ENCODE peak calls at places on chromosomes 4 and X, in five cellular contexts. H, C, J, M and V are unnamed samples.

GRCh38 chr4:113781439-113782040 is 20.0 kb upstream of the CAMK2D start:
- DNase-seq in H (no peak), C (no peak), J (peak; percentile 62), M (no peak), V (no peak)

GRCh38 chr4:26459054-26459755 is 31.1 kb downstream of the CCKAR start:
- DNase-seq in H (no peak), C (no peak), J (peak; percentile 80), M (peak; percentile 28), V (peak; percentile 53)

GRCh38 chr4:174516345-174516744 is 5.9 kb downstream of the HPGD start:
- DNase-seq in H (no peak), C (no peak), J (no peak), M (no peak), V (no peak)

GRCh38 chr4:142706381-142706780 is 139.7 kb downstream of the INPP4B start:
- DNase-seq in H (no peak), C (no peak), J (no peak), M (no peak), V (no peak)

GRCh38 chr4:132180020-132180427 is 969.1 kb upstream of the PCDH10 start:
- DNase-seq in H (no peak), C (no peak), J (peak; percentile 27), M (no peak), V (no peak)

GRCh38 chr4:7831330-7831729 is 108.3 kb downstream of the AFAP1 start:
- DNase-seq in H (no peak), C (peak; percentile 24), J (peak; percentile 70), M (no peak), V (no peak)

GRCh38 chr4:41753942-41754341 is 5.4 kb upstream of the PHOX2B start:
- DNase-seq in H (no peak), C (no peak), J (no peak), M (no peak), V (no peak)

GRCh38 chrX:153746359-153746758 is 17.7 kb upstream of the PLXNB3 start:
- DNase-seq in H (no peak), C (no peak), J (no peak), M (no peak), V (no peak)

GRCh38 chrX:49233176-49233575 is at the start of gene CACNA1F:
- DNase-seq in H (no peak), C (no peak), J (no peak), M (no peak), V (no peak)

GRCh38 chrX:136130931-136131843 is 16.1 kb upstream of the FHL1 start:
- DNase-seq in H (no peak), C (peak; percentile 36), J (peak; percentile 75), M (no peak), V (no peak)

GRCh38 chrX:5086388-5086787 is 1142.3 kb downstream of the NLGN4X start:
- DNase-seq in H (no peak), C (no peak), J (no peak), M (no peak), V (no peak)

GRCh38 chr4:2007804-2008670 is 737 bp downstream of the NELFA start:
- DNase-seq in H (peak; percentile 19), C (no peak), J (peak; percentile 12), M (no peak), V (peak; percentile 60)

GRCh38 chr4:7516773-7517144 is 82.0 kb upstream of the PSAPL1 start:
- DNase-seq in H (no peak), C (no peak), J (peak; percentile 11), M (no peak), V (no peak)

GRCh38 chrX:106802063-106802387 is 448 bp upstream of the TBC1D8B start:
- DNase-seq in H (no peak), C (no peak), J (no peak), M (peak; percentile 12), V (peak; percentile 3)

GRCh38 chrX:123803331-123803983 is 56.4 kb upstream of the XIAP start:
- DNase-seq in H (no peak), C (peak; percentile 18), J (peak; percentile 64), M (peak; percentile 34), V (no peak)

GRCh38 chr4:86522349-86522748 is 71.8 kb upstream of the PTPN13 start:
- DNase-seq in H (no peak), C (no peak), J (peak; percentile 25), M (no peak), V (no peak)

GRCh38 chr4:31737419-31737818 is 1017.2 kb downstream of the PCDH7 start:
- DNase-seq in H (no peak), C (no peak), J (no peak), M (no peak), V (no peak)

GRCh38 chr4:87007345-87008181 is 72.8 kb downstream of the AFF1 start:
- DNase-seq in H (peak; percentile 33), C (peak; percentile 51), J (peak; percentile 69), M (peak; percentile 66), V (peak; percentile 72)

GRCh38 chr4:39658756-39659155 is 20.1 kb upstream of the SMIM14 start:
- DNase-seq in H (no peak), C (no peak), J (no peak), M (no peak), V (no peak)

GRCh38 chr4:51880016-51880915 is 37.3 kb downstream of the DCUN1D4 start:
- DNase-seq in H (no peak), C (no peak), J (no peak), M (no peak), V (no peak)

GRCh38 chrX:152520653-152521052 is 69.5 kb upstream of the GABRA3 start:
- DNase-seq in H (no peak), C (no peak), J (no peak), M (no peak), V (no peak)

GRCh38 chr4:124423160-124423559 is 289.4 kb downstream of the ANKRD50 start:
- DNase-seq in H (no peak), C (no peak), J (peak; percentile 52), M (no peak), V (no peak)

GRCh38 chrX:101999644-102000539 is 68.1 kb upstream of the ZMAT1 start:
- DNase-seq in H (no peak), C (no peak), J (no peak), M (no peak), V (peak; percentile 37)

GRCh38 chr4:2243682-2244380 is 1.9 kb upstream of the HAUS3 start:
- DNase-seq in H (no peak), C (peak; percentile 23), J (peak; percentile 65), M (peak; percentile 49), V (no peak)

GRCh38 chr4:122458625-122459024 is 2.1 kb upstream of the IL2 start:
- DNase-seq in H (peak; percentile 34), C (peak; percentile 59), J (peak; percentile 4), M (peak; percentile 1), V (no peak)

GRCh38 chr4:1253831-1254230 is 4.9 kb upstream of the CTBP1 start:
- DNase-seq in H (no peak), C (no peak), J (no peak), M (no peak), V (no peak)

GRCh38 chr4:34432706-34433105 is 1811.6 kb downstream of the ARAP2 start:
- DNase-seq in H (no peak), C (no peak), J (no peak), M (no peak), V (no peak)

GRCh38 chr4:165472943-165473676 is 94.3 kb downstream of the CPE start:
- DNase-seq in H (no peak), C (no peak), J (no peak), M (no peak), V (no peak)

GRCh38 chr4:37891221-37892159 is 606 bp downstream of the TBC1D1 start:
- DNase-seq in H (peak; percentile 57), C (peak; percentile 73), J (peak; percentile 37), M (peak; percentile 29), V (no peak)

GRCh38 chr4:144575181-144575580 is 70.8 kb upstream of the HHIP start:
- DNase-seq in H (no peak), C (no peak), J (peak; percentile 36), M (no peak), V (no peak)

GRCh38 chr4:98899277-98899676 is 29.7 kb downstream of the EIF4E start:
- DNase-seq in H (no peak), C (no peak), J (no peak), M (no peak), V (no peak)